ENCODE peak calls at places on chromosomes 1 and 21, in ten cellular contexts. One of them, this sample, is unnamed.

GRCh38 chr1:175394739-175395138 is 202.2 kb upstream of the KIAA0040 start:
- DNase-seq in A549: no peak
- DNase-seq in naive thymus-derived CD4-positive, alpha-beta T cell: no peak
- DNase-seq in heart right ventricle: no peak
- DNase-seq in PC-9: no peak
- DNase-seq in GM23248: no peak
- DNase-seq in tibial artery: no peak
- DNase-seq in iPS DF 6.9: no peak
- DNase-seq in left ventricle myocardium inferior: no peak
- DNase-seq in tibial nerve: no peak
- DNase-seq in this sample: no peak

GRCh38 chr21:14554948-14555347 is 8.8 kb upstream of the SAMSN1 start:
- DNase-seq in PC-9: no peak
- DNase-seq in heart right ventricle: no peak
- DNase-seq in iPS DF 6.9: no peak
- DNase-seq in GM23248: peak; percentile 6
- DNase-seq in naive thymus-derived CD4-positive, alpha-beta T cell: no peak
- DNase-seq in tibial nerve: no peak
- DNase-seq in left ventricle myocardium inferior: no peak
- DNase-seq in tibial artery: no peak
- DNase-seq in A549: no peak
- DNase-seq in this sample: no peak

GRCh38 chr1:173475564-173476196 is 1.5 kb upstream of the PRDX6 start:
- DNase-seq in A549: no peak
- DNase-seq in tibial nerve: no peak
- DNase-seq in iPS DF 6.9: no peak
- DNase-seq in naive thymus-derived CD4-positive, alpha-beta T cell: no peak
- DNase-seq in PC-9: peak; percentile 57
- DNase-seq in left ventricle myocardium inferior: no peak
- DNase-seq in GM23248: peak; percentile 88
- DNase-seq in tibial artery: no peak
- DNase-seq in heart right ventricle: no peak
- DNase-seq in this sample: peak; percentile 9

GRCh38 chr1:146032613-146033219 is 11.2 kb upstream of the HJV start:
- DNase-seq in tibial nerve: no peak
- DNase-seq in left ventricle myocardium inferior: no peak
- DNase-seq in iPS DF 6.9: no peak
- DNase-seq in A549: peak; percentile 61
- DNase-seq in tibial artery: no peak
- DNase-seq in PC-9: no peak
- DNase-seq in heart right ventricle: no peak
- DNase-seq in naive thymus-derived CD4-positive, alpha-beta T cell: no peak
- DNase-seq in GM23248: peak; percentile 70
- DNase-seq in this sample: peak; percentile 67

GRCh38 chr1:101645810-101646209 is 350.9 kb downstream of the OLFM3 start:
- DNase-seq in tibial nerve: no peak
- DNase-seq in GM23248: no peak
- DNase-seq in A549: no peak
- DNase-seq in left ventricle myocardium inferior: no peak
- DNase-seq in PC-9: no peak
- DNase-seq in naive thymus-derived CD4-positive, alpha-beta T cell: no peak
- DNase-seq in iPS DF 6.9: no peak
- DNase-seq in heart right ventricle: no peak
- DNase-seq in tibial artery: no peak
- DNase-seq in this sample: no peak

GRCh38 chr1:79422726-79423125 is 416.2 kb upstream of the ADGRL4 start:
- DNase-seq in GM23248: no peak
- DNase-seq in PC-9: no peak
- DNase-seq in A549: no peak
- DNase-seq in naive thymus-derived CD4-positive, alpha-beta T cell: no peak
- DNase-seq in tibial artery: no peak
- DNase-seq in iPS DF 6.9: no peak
- DNase-seq in left ventricle myocardium inferior: no peak
- DNase-seq in heart right ventricle: no peak
- DNase-seq in tibial nerve: no peak
- DNase-seq in this sample: no peak

GRCh38 chr1:103106426-103107321 is 1.6 kb downstream of the COL11A1 start:
- DNase-seq in GM23248: peak; percentile 65
- DNase-seq in PC-9: no peak
- DNase-seq in iPS DF 6.9: no peak
- DNase-seq in tibial nerve: peak; percentile 75
- DNase-seq in A549: peak; percentile 54
- DNase-seq in naive thymus-derived CD4-positive, alpha-beta T cell: no peak
- DNase-seq in heart right ventricle: no peak
- DNase-seq in left ventricle myocardium inferior: no peak
- DNase-seq in tibial artery: no peak
- DNase-seq in this sample: peak; percentile 82

GRCh38 chr1:161499099-161500078 is 5.9 kb upstream of the FCGR2A start:
- DNase-seq in tibial nerve: peak; percentile 40
- DNase-seq in tibial artery: no peak
- DNase-seq in A549: no peak
- DNase-seq in PC-9: no peak
- DNase-seq in naive thymus-derived CD4-positive, alpha-beta T cell: no peak
- DNase-seq in heart right ventricle: no peak
- DNase-seq in GM23248: no peak
- DNase-seq in iPS DF 6.9: no peak
- DNase-seq in left ventricle myocardium inferior: no peak
- DNase-seq in this sample: peak; percentile 39

GRCh38 chr1:6935379-6936307 is 150.4 kb downstream of the CAMTA1 start:
- DNase-seq in naive thymus-derived CD4-positive, alpha-beta T cell: no peak
- DNase-seq in tibial nerve: no peak
- DNase-seq in GM23248: peak; percentile 27
- DNase-seq in PC-9: no peak
- DNase-seq in iPS DF 6.9: no peak
- DNase-seq in tibial artery: no peak
- DNase-seq in heart right ventricle: no peak
- DNase-seq in A549: no peak
- DNase-seq in left ventricle myocardium inferior: no peak
- DNase-seq in this sample: peak; percentile 13

GRCh38 chr1:6942990-6943389 is 157.7 kb downstream of the CAMTA1 start:
- DNase-seq in A549: no peak
- DNase-seq in naive thymus-derived CD4-positive, alpha-beta T cell: no peak
- DNase-seq in GM23248: no peak
- DNase-seq in iPS DF 6.9: no peak
- DNase-seq in tibial artery: no peak
- DNase-seq in tibial nerve: no peak
- DNase-seq in PC-9: no peak
- DNase-seq in heart right ventricle: no peak
- DNase-seq in left ventricle myocardium inferior: no peak
- DNase-seq in this sample: no peak

GRCh38 chr1:6936308-6936675 is 151.0 kb downstream of the CAMTA1 start:
- DNase-seq in tibial artery: no peak
- DNase-seq in iPS DF 6.9: no peak
- DNase-seq in tibial nerve: no peak
- DNase-seq in PC-9: no peak
- DNase-seq in GM23248: no peak
- DNase-seq in naive thymus-derived CD4-positive, alpha-beta T cell: no peak
- DNase-seq in A549: no peak
- DNase-seq in heart right ventricle: no peak
- DNase-seq in left ventricle myocardium inferior: no peak
- DNase-seq in this sample: no peak

GRCh38 chr1:6941786-6942185 is 156.5 kb downstream of the CAMTA1 start:
- DNase-seq in tibial artery: no peak
- DNase-seq in A549: no peak
- DNase-seq in iPS DF 6.9: no peak
- DNase-seq in PC-9: no peak
- DNase-seq in heart right ventricle: no peak
- DNase-seq in naive thymus-derived CD4-positive, alpha-beta T cell: no peak
- DNase-seq in left ventricle myocardium inferior: no peak
- DNase-seq in GM23248: no peak
- DNase-seq in tibial nerve: no peak
- DNase-seq in this sample: no peak

GRCh38 chr1:6937048-6937447 is 151.8 kb downstream of the CAMTA1 start:
- DNase-seq in iPS DF 6.9: no peak
- DNase-seq in naive thymus-derived CD4-positive, alpha-beta T cell: no peak
- DNase-seq in tibial nerve: no peak
- DNase-seq in A549: no peak
- DNase-seq in heart right ventricle: no peak
- DNase-seq in left ventricle myocardium inferior: no peak
- DNase-seq in PC-9: no peak
- DNase-seq in GM23248: no peak
- DNase-seq in tibial artery: no peak
- DNase-seq in this sample: no peak
- H3K27ac ChIP-seq in iPS DF 6.9: no peak overlapping the region
- H3K27ac ChIP-seq in naive thymus-derived CD4-positive, alpha-beta T cell: no peak overlapping the region
- H3K27ac ChIP-seq in tibial nerve: no peak overlapping the region
- H3K27ac ChIP-seq in A549: no peak overlapping the region
- H3K27ac ChIP-seq in heart right ventricle: no peak overlapping the region
- H3K27ac ChIP-seq in left ventricle myocardium inferior: no peak overlapping the region
- H3K27ac ChIP-seq in PC-9: no peak overlapping the region
- H3K27ac ChIP-seq in GM23248: no peak overlapping the region
- H3K27ac ChIP-seq in tibial artery: no peak overlapping the region
- H3K27ac ChIP-seq in this sample: no peak overlapping the region

DNA sequence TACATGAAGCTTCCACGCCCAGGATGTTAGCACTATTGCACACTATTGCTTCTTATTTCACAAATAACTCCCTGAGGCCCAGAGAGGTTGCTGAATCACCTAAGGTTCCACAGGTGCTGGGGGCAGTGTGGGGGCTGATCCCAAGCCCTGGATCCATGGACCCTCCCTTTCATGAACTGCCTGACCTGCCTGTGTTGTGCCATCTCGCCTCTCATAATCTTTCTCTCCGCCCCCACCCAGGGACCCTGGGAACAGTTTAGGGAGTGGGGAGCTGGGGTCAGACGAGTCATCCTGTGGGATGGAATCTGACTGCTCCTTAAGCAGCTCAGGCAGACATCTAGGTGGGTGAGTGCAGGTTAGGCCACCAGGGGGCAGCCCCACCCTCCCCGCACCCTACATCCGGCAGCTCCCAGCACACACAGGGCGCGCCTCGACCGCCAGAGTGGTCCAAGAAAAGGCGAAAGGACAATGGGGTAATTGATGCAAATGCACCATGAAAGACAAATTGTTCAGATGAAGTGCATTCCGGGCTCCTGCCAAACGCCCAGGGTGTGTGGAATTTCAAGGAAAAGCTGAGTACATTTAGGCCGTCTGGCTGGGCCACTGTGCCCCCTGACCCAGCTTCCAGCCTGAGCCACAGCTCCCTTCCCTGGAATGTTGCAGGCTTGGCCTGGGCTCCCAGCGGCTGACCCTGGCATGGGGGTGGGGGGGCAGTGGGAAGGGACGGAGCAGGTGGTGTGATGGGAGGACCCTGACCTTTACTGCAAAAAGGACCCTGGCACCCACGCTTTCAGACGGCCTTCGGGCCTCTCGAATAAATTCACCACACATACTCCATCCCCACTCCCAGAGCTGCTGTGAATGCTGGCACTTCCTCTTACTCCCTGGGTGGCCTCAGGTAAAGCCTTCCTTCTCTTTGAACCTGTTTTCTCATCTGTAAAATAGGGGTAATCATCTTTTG is 20.8 kb downstream of the PHLDA3 start:
- DNase-seq in iPS DF 6.9: no peak
- DNase-seq in GM23248: peak; percentile 82
- DNase-seq in tibial artery: peak; percentile 87
- DNase-seq in tibial nerve: peak; percentile 75
- DNase-seq in naive thymus-derived CD4-positive, alpha-beta T cell: no peak
- DNase-seq in left ventricle myocardium inferior: peak; percentile 81
- DNase-seq in PC-9: peak; percentile 72
- DNase-seq in heart right ventricle: peak; percentile 74
- DNase-seq in A549: peak; percentile 84
- DNase-seq in this sample: peak; percentile 80
- H3K27ac ChIP-seq in iPS DF 6.9: no peak overlapping the region
- H3K27ac ChIP-seq in GM23248: no peak overlapping the region
- H3K27ac ChIP-seq in tibial artery: no peak overlapping the region
- H3K27ac ChIP-seq in tibial nerve: peak overlapping the region; percentile 64
- H3K27ac ChIP-seq in naive thymus-derived CD4-positive, alpha-beta T cell: no peak overlapping the region
- H3K27ac ChIP-seq in left ventricle myocardium inferior: peak overlapping the region; percentile 86
- H3K27ac ChIP-seq in PC-9: peak overlapping the region; percentile 38
- H3K27ac ChIP-seq in heart right ventricle: peak overlapping the region; percentile 50
- H3K27ac ChIP-seq in A549: peak overlapping the region; percentile 87
- H3K27ac ChIP-seq in this sample: no peak overlapping the region

DNA sequence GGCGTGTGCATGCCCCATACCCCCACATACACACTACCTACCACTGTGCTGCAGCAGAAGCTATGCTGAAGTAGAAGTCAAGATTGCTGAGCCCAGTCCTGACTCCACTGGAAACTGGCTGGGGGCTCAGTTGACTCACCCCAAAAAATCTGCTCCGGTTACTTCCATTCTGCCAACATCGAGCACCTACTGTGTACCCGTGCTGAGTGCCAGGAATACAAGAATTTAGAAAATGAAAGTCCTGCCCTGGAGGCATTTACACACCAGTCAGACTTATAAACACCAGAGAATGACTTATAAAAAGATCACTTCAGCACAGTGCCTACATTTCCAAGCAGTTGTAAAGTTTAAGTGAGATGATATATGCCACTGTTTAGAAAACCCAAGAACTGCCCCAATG is 99.1 kb downstream of the NMNAT2 start:
- DNase-seq in tibial nerve: no peak
- DNase-seq in naive thymus-derived CD4-positive, alpha-beta T cell: no peak
- DNase-seq in left ventricle myocardium inferior: no peak
- DNase-seq in heart right ventricle: no peak
- DNase-seq in iPS DF 6.9: no peak
- DNase-seq in PC-9: peak; percentile 53
- DNase-seq in A549: no peak
- DNase-seq in GM23248: no peak
- DNase-seq in tibial artery: no peak
- DNase-seq in this sample: no peak
- H3K27ac ChIP-seq in tibial nerve: no peak overlapping the region
- H3K27ac ChIP-seq in naive thymus-derived CD4-positive, alpha-beta T cell: no peak overlapping the region
- H3K27ac ChIP-seq in left ventricle myocardium inferior: peak overlapping the region; percentile 86
- H3K27ac ChIP-seq in heart right ventricle: peak overlapping the region; percentile 13
- H3K27ac ChIP-seq in iPS DF 6.9: no peak overlapping the region
- H3K27ac ChIP-seq in PC-9: peak overlapping the region; percentile 21
- H3K27ac ChIP-seq in A549: no peak overlapping the region
- H3K27ac ChIP-seq in GM23248: no peak overlapping the region
- H3K27ac ChIP-seq in tibial artery: peak overlapping the region; percentile 73
- H3K27ac ChIP-seq in this sample: no peak overlapping the region

GRCh38 chr1:55063562-55063942 is 24.2 kb downstream of the PCSK9 start:
- DNase-seq in GM23248: no peak
- DNase-seq in heart right ventricle: no peak
- DNase-seq in left ventricle myocardium inferior: no peak
- DNase-seq in iPS DF 6.9: no peak
- DNase-seq in tibial artery: no peak
- DNase-seq in tibial nerve: no peak
- DNase-seq in A549: no peak
- DNase-seq in naive thymus-derived CD4-positive, alpha-beta T cell: no peak
- DNase-seq in PC-9: no peak
- DNase-seq in this sample: no peak

GRCh38 chr1:55060133-55060999 is 21.0 kb downstream of the PCSK9 start:
- DNase-seq in A549: no peak
- DNase-seq in tibial nerve: no peak
- DNase-seq in PC-9: no peak
- DNase-seq in iPS DF 6.9: no peak
- DNase-seq in tibial artery: no peak
- DNase-seq in naive thymus-derived CD4-positive, alpha-beta T cell: no peak
- DNase-seq in left ventricle myocardium inferior: no peak
- DNase-seq in heart right ventricle: no peak
- DNase-seq in GM23248: peak; percentile 73
- DNase-seq in this sample: no peak

GRCh38 chr1:55062801-55063561 is 23.6 kb downstream of the PCSK9 start:
- DNase-seq in heart right ventricle: no peak
- DNase-seq in iPS DF 6.9: no peak
- DNase-seq in A549: no peak
- DNase-seq in naive thymus-derived CD4-positive, alpha-beta T cell: no peak
- DNase-seq in tibial artery: no peak
- DNase-seq in PC-9: no peak
- DNase-seq in tibial nerve: no peak
- DNase-seq in GM23248: no peak
- DNase-seq in left ventricle myocardium inferior: no peak
- DNase-seq in this sample: no peak

GRCh38 chr1:55061000-55061705 is 21.8 kb downstream of the PCSK9 start:
- DNase-seq in iPS DF 6.9: no peak
- DNase-seq in tibial artery: no peak
- DNase-seq in GM23248: no peak
- DNase-seq in A549: no peak
- DNase-seq in PC-9: no peak
- DNase-seq in heart right ventricle: no peak
- DNase-seq in tibial nerve: no peak
- DNase-seq in naive thymus-derived CD4-positive, alpha-beta T cell: no peak
- DNase-seq in left ventricle myocardium inferior: no peak
- DNase-seq in this sample: no peak

GRCh38 chr1:55061706-55062321 is 22.5 kb downstream of the PCSK9 start:
- DNase-seq in GM23248: no peak
- DNase-seq in heart right ventricle: no peak
- DNase-seq in iPS DF 6.9: no peak
- DNase-seq in left ventricle myocardium inferior: no peak
- DNase-seq in A549: no peak
- DNase-seq in PC-9: no peak
- DNase-seq in tibial nerve: no peak
- DNase-seq in tibial artery: no peak
- DNase-seq in naive thymus-derived CD4-positive, alpha-beta T cell: no peak
- DNase-seq in this sample: no peak
- H3K27ac ChIP-seq in GM23248: no peak overlapping the region
- H3K27ac ChIP-seq in heart right ventricle: no peak overlapping the region
- H3K27ac ChIP-seq in iPS DF 6.9: no peak overlapping the region
- H3K27ac ChIP-seq in left ventricle myocardium inferior: no peak overlapping the region
- H3K27ac ChIP-seq in A549: no peak overlapping the region
- H3K27ac ChIP-seq in PC-9: no peak overlapping the region
- H3K27ac ChIP-seq in tibial nerve: no peak overlapping the region
- H3K27ac ChIP-seq in tibial artery: no peak overlapping the region
- H3K27ac ChIP-seq in naive thymus-derived CD4-positive, alpha-beta T cell: no peak overlapping the region
- H3K27ac ChIP-seq in this sample: no peak overlapping the region